ENCODE peak calls at places on chromosomes 12 and 14, in six cellular contexts. B, G, V, F, E and C are unnamed samples.
A peak's percentile ranks its signal among the peaks of the same experiment; 100 is the strongest.

GRCh38 chr12:58633479-58633878 is 286.8 kb downstream of the LRIG3 start:
- DNase-seq in B (no peak), G (no peak), V (no peak), F (peak; percentile 84), E (no peak), C (no peak)

GRCh38 chr12:121530600-121531355 is 50.0 kb downstream of the KDM2B start:
- DNase-seq in B (peak; percentile 72), G (no peak), V (peak; percentile 81), F (peak; percentile 78), E (peak; percentile 69), C (peak; percentile 43)

GRCh38 chr12:99649551-99649950 is 2.0 kb downstream of the GARIN6 start:
- DNase-seq in B (no peak), G (no peak), V (no peak), F (no peak), E (no peak), C (no peak)

GRCh38 chr14:61567838-61568571 is 127.3 kb upstream of the HIF1A start:
- DNase-seq in B (no peak), G (no peak), V (peak; percentile 83), F (no peak), E (no peak), C (no peak)

GRCh38 chr12:38934078-38934584 is 28.7 kb upstream of the CPNE8 start:
- DNase-seq in B (no peak), G (no peak), V (no peak), F (no peak), E (no peak), C (no peak)

GRCh38 chr12:93200291-93200917 is 177.3 kb upstream of the NUDT4 start:
- DNase-seq in B (no peak), G (no peak), V (no peak), F (peak; percentile 61), E (no peak), C (no peak)

GRCh38 chr12:87160848-87161601 is 868.2 kb downstream of the C12orf50 start:
- DNase-seq in B (no peak), G (no peak), V (no peak), F (no peak), E (no peak), C (no peak)

GRCh38 chr12:120699553-120699952 is 10.7 kb upstream of the UNC119B start:
- DNase-seq in B (no peak), G (no peak), V (no peak), F (no peak), E (no peak), C (no peak)

GRCh38 chr14:73700325-73700724 is 13.9 kb downstream of the PNMA1 start:
- DNase-seq in B (no peak), G (no peak), V (no peak), F (no peak), E (no peak), C (no peak)

GRCh38 chr14:78946949-78947348 is 776.8 kb downstream of the NRXN3 start:
- DNase-seq in B (no peak), G (no peak), V (no peak), F (no peak), E (no peak), C (no peak)

GRCh38 chr12:56565510-56566101 is 44.0 kb downstream of the RBMS2 start:
- DNase-seq in B (no peak), G (peak; percentile 64), V (peak; percentile 46), F (peak; percentile 35), E (peak; percentile 69), C (no peak)

GRCh38 chr12:60257063-60257462 is 661.2 kb downstream of the SLC16A7 start:
- DNase-seq in B (no peak), G (no peak), V (no peak), F (peak; percentile 87), E (no peak), C (no peak)
- TF ChIP-seq CTCF in B (no peak), G (no peak), V (no peak), F (no peak), E (no peak), C (no peak)

GRCh38 chr12:40338071-40338470 is 113.3 kb downstream of the LRRK2 start:
- DNase-seq in B (no peak), G (no peak), V (no peak), F (no peak), E (no peak), C (no peak)

GRCh38 chr12:40331886-40332285 is 107.1 kb downstream of the LRRK2 start:
- DNase-seq in B (no peak), G (no peak), V (no peak), F (peak; percentile 5), E (no peak), C (no peak)

GRCh38 chr12:40342010-40342409 is 117.2 kb downstream of the LRRK2 start:
- DNase-seq in B (no peak), G (no peak), V (no peak), F (no peak), E (no peak), C (no peak)

GRCh38 chr12:40336573-40337199 is 111.9 kb downstream of the LRRK2 start:
- DNase-seq in B (no peak), G (no peak), V (peak; percentile 28), F (peak; percentile 4), E (no peak), C (no peak)
- TF ChIP-seq CTCF in B (no peak), G (peak; percentile 11), V (peak; percentile 76), F (peak; percentile 52), E (no peak), C (no peak)

GRCh38 chr12:124863409-124864325 is at the start of gene SCARB1:
- DNase-seq in B (peak; percentile 67), G (peak; percentile 92), V (peak; percentile 90), F (peak; percentile 64), E (peak; percentile 90), C (peak; percentile 80)
- TF ChIP-seq CTCF in B (no peak), G (peak; percentile 23), V (no peak), F (no peak), E (peak; percentile 11), C (no peak)

GRCh38 chr12:108269224-108269623 is 69.9 kb downstream of the CMKLR1 start:
- DNase-seq in B (no peak), G (no peak), V (no peak), F (no peak), E (no peak), C (no peak)
- TF ChIP-seq CTCF in B (no peak), G (no peak), V (no peak), F (no peak), E (no peak), C (no peak)

GRCh38 chr12:88628856-88629509 is 48.7 kb upstream of the KITLG start:
- DNase-seq in B (no peak), G (no peak), V (no peak), F (no peak), E (no peak), C (no peak)

GRCh38 chr12:88638388-88638787 is 58.1 kb upstream of the KITLG start:
- DNase-seq in B (no peak), G (no peak), V (no peak), F (no peak), E (no peak), C (no peak)

GRCh38 chr12:88638956-88639355 is 58.7 kb upstream of the KITLG start:
- DNase-seq in B (no peak), G (no peak), V (no peak), F (no peak), E (no peak), C (no peak)

GRCh38 chr12:88634008-88634407 is 53.7 kb upstream of the KITLG start:
- DNase-seq in B (no peak), G (no peak), V (no peak), F (no peak), E (no peak), C (no peak)

GRCh38 chr12:88633312-88633711 is 53.0 kb upstream of the KITLG start:
- DNase-seq in B (no peak), G (no peak), V (no peak), F (no peak), E (no peak), C (no peak)
- TF ChIP-seq CTCF in B (no peak), G (peak; percentile 45), V (peak; percentile 67), F (no peak), E (no peak), C (no peak)